ENCODE peak calls at places on chromosomes 1 and 21, in five cellular contexts. K is CD4-positive, alpha-beta memory T cell; J is AG04450; Q is fibroblast of mammary gland; F is heart right ventricle. P is an unnamed sample.

GRCh38 chr1:113217447-113218208 is 144.6 kb downstream of the LRIG2 start:
- DNase-seq in Q (no peak), F (no peak), K (no peak), J (no peak), P (no peak)

GRCh38 chr1:1122981-1123480 is 7.1 kb upstream of the C1orf159 start:
- DNase-seq in J (no peak), F (no peak), Q (no peak), K (no peak), P (no peak)

GRCh38 chr1:228160201-228160761 is 5.3 kb upstream of the IBA57 start:
- DNase-seq in K (no peak), Q (no peak), J (no peak), F (no peak), P (no peak)

GRCh38 chr1:167100730-167101129 is 6.9 kb downstream of the STYXL2 start:
- DNase-seq in F (no peak), J (no peak), Q (no peak), K (no peak), P (no peak)

GRCh38 chr1:43348343-43348808 is 10.4 kb upstream of the CDC20 start:
- DNase-seq in Q (no peak), F (no peak), J (no peak), K (no peak), P (no peak)

GRCh38 chr1:2906105-2906504 is 104.6 kb upstream of the TTC34 start:
- DNase-seq in Q (no peak), J (no peak), F (peak; percentile 16), K (no peak), P (no peak)

GRCh38 chr1:230194525-230194924 is 127.5 kb downstream of the GALNT2 start:
- DNase-seq in J (no peak), F (no peak), K (no peak), Q (no peak), P (no peak)

GRCh38 chr21:28773036-28773435 is 219.6 kb downstream of the LTN1 start:
- DNase-seq in F (no peak), J (no peak), Q (no peak), K (no peak), P (no peak)

GRCh38 chr1:17265950-17266349 is 17.1 kb downstream of the PADI3 start:
- DNase-seq in Q (no peak), F (no peak), J (no peak), K (no peak), P (no peak)

DNA sequence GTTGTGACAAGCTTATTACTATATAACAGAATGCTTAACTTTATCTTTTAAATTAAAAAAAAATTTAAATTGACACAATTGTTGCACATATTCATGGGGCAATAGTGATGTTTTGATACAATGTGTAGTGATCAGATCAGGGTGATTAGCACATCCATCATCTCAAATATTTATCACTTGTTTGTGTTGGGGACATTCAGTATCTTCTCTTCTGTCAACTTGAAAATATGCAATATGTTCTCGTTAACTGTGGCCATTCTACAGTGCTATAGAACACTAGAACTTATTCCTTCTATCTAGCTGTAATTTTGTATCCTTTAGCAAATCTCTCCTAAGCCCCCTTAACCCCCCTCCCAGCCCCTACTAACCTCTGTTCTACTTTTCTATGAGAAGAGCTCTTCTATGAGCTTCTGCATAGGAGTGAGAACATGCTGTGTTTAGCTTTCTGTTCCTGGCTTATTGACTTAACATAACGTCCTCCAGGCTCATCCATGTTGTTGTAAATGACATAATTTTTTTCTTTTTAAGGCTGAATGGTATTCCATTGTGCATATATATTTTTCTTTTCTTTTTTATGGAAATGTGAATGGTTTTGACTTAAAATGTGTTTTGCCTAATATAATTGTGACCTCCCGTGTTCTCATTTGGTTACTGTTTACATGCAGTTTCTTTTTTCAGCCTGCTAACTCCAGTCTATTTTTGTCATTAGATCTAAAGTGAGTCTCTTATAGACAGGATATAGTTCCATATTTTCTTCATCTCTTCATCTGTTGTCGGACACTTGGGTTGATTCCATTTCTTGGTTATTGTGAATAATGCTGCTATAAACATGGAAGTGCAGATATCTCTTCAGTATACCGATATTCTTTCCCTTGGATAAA is 23.8 kb downstream of the CEP350 start:
- DNase-seq in Q (no peak), F (no peak), J (no peak), K (no peak), P (no peak)
- H3K4me3 ChIP-seq in Q (no peak overlapping the region), F (no peak overlapping the region), J (no peak overlapping the region), K (no peak overlapping the region), P (no peak overlapping the region)

GRCh38 chr1:78102916-78103315 is 57.1 kb downstream of the GIPC2 start:
- DNase-seq in F (no peak), K (no peak), J (no peak), Q (peak; percentile 59), P (no peak)

GRCh38 chr1:78102082-78102481 is 56.3 kb downstream of the GIPC2 start:
- DNase-seq in K (no peak), Q (peak; percentile 95), J (peak; percentile 75), F (no peak), P (peak; percentile 86)

GRCh38 chr1:78104322-78104721 is 58.6 kb downstream of the GIPC2 start:
- DNase-seq in F (no peak), Q (peak; percentile 96), K (no peak), J (no peak), P (peak; percentile 71)

GRCh38 chr1:78101051-78101450 is 55.3 kb downstream of the GIPC2 start:
- DNase-seq in F (no peak), Q (no peak), K (no peak), J (no peak), P (no peak)

DNA sequence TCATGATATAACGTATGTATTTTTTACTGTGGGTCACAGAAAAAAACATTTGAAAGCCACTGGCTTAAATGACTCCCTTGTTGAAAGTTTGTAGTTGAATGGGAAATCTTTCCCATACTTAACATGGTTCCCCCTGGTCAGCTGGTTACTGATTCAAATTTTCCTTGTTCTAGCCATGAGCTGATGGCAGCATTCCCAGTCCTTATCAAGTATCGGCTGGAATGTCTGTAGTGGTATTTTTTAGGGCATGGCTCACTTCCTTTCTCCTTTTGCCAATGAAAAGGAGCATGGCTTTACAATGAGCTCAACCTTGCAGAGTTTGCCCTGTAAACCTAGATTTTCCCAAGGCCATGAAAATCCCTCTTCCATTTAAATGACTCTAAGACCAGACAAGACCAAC is 55.7 kb downstream of the GIPC2 start:
- DNase-seq in K (no peak), J (peak; percentile 86), F (peak; percentile 80), Q (peak; percentile 94), P (peak; percentile 89)
- H3K4me3 ChIP-seq in K (no peak overlapping the region), J (no peak overlapping the region), F (no peak overlapping the region), Q (no peak overlapping the region), P (no peak overlapping the region)

GRCh38 chr1:243268284-243268653 is 12.4 kb downstream of the SDCCAG8 start:
- DNase-seq in F (no peak), K (no peak), J (peak; percentile 65), Q (peak; percentile 92), P (peak; percentile 43)

GRCh38 chr1:243270097-243270864 is 14.4 kb downstream of the SDCCAG8 start:
- DNase-seq in J (no peak), K (no peak), Q (no peak), F (no peak), P (no peak)

GRCh38 chr1:243267346-243268283 is 11.8 kb downstream of the SDCCAG8 start:
- DNase-seq in F (no peak), Q (peak; percentile 73), J (no peak), K (no peak), P (no peak)

GRCh38 chr1:243268751-243269460 is 13.1 kb downstream of the SDCCAG8 start:
- DNase-seq in Q (no peak), K (no peak), F (no peak), J (no peak), P (no peak)

GRCh38 chr1:243269461-243269801 is 13.6 kb downstream of the SDCCAG8 start:
- DNase-seq in Q (no peak), K (no peak), J (no peak), F (no peak), P (no peak)
- H3K4me3 ChIP-seq in Q (no peak overlapping the region), K (no peak overlapping the region), J (no peak overlapping the region), F (no peak overlapping the region), P (no peak overlapping the region)

DNA sequence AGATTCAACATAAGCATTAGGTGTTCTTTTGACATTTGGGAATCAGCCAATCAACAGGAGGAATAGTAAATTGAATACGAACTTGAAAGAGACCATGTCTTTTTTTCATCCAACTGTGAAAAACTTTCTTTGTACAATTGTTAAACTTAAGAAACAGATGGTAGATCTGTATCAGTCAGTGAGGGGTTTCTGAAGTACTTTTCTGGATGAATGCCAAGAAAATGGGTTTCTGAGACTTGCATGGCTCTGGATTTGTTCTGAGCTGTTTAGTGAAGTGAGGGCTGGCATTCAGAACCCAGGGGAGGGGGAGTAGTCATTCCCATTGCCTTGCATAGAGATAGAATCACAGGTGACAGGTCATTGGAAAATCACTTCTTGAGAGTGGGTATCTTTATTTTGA is 37.4 kb downstream of the PTPRC start:
- DNase-seq in F (no peak), J (no peak), Q (no peak), K (peak; percentile 31), P (no peak)
- H3K4me3 ChIP-seq in F (no peak overlapping the region), J (no peak overlapping the region), Q (no peak overlapping the region), K (peak overlapping the region; percentile 4), P (no peak overlapping the region)

DNA sequence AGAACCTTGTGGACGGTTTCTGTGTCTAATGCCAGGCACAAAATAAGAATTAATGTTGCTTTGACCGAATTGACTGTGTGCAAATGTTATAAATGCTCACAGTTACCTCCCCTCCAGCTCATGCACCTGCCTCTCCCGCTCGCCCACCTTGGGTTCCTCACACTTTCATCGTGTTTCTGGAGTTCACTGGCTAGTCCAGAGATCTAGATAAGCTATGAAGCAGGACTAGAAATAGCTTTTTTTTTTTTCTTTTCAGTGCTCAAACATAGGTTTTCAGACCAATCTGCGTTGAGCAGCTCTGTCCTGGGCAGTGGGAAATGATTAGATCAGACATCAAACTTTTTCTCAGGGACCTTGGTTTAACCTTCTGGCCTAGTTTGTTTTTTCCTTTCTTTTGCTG is 11.1 kb downstream of the TENT5C start:
- DNase-seq in F (no peak), J (no peak), Q (no peak), K (no peak), P (no peak)
- H3K4me3 ChIP-seq in F (no peak overlapping the region), J (no peak overlapping the region), Q (no peak overlapping the region), K (no peak overlapping the region), P (no peak overlapping the region)

GRCh38 chr1:205519541-205520131 is 15.2 kb downstream of the CDK18 start:
- DNase-seq in K (no peak), F (no peak), J (no peak), Q (no peak), P (no peak)
- H3K4me3 ChIP-seq in K (no peak overlapping the region), F (no peak overlapping the region), J (no peak overlapping the region), Q (no peak overlapping the region), P (no peak overlapping the region)

DNA sequence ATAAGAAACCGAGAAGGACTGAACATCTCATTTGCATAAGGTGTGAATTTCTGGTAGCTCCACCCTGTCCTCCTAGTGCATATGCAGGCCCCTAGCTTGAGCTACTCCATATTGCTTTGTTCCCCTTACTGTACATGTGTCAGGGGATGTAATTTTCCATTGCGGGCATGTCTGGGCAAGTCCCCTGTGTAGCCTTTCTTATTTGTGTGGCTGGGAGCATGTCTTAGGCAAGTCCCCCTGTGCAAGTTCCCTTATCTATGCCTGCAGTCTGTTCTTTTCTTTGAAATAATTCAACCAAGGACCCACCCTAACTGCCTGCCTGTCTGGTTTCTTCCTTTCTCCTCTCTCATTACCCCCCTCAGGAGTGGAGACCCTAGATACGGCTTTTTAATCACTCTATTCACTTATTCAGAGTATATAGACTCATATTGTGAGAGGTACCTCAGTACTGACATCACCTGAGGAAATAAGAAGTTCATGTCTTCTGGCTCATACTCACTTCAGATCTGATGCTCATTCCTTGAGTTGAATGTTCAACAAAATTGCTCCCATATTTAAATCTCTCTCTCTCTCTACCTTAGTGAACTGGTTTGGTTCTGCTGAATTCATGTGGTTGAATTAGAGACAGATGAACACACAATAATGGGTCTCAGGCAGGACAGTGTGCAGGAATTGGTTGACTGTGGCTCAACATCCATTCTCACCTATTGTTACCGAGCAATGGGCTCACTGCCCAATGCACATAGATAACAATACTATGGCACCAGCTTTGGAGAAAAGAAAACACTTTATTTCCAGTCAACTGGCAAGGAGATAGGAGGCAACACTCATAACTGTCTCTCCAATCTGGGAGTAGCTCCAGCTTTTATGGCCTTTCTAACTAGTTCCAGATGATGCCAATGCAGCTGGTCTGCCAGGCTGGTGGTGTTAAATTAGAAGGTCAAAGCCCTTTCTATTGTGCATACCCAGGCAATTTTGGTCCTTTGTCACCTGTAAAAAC is 27.9 kb upstream of the NPL start:
- DNase-seq in Q (peak; percentile 16), J (no peak), F (no peak), K (no peak), P (no peak)
- H3K4me3 ChIP-seq in Q (no peak overlapping the region), J (no peak overlapping the region), F (no peak overlapping the region), K (no peak overlapping the region), P (no peak overlapping the region)

P was measured in skeletal muscle cell.